ENCODE peak calls at places on chromosomes 4 and X, in seven cellular contexts. B is HFFc6; I is Peyer's patch; T is CD8-positive, alpha-beta T cell; E is dorsolateral prefrontal cortex; X is ovary; D is choroid plexus epithelial cell. Q is an unnamed sample.

GRCh38 chr4:121138014-121138413 is 26.1 kb downstream of the TNIP3 start:
- DNase-seq in T (peak), E (no peak), B (no peak), D (no peak), X (no peak), I (no peak), Q (no peak)

GRCh38 chr4:107951551-107951950 is 20.2 kb downstream of the CYP2U1 start:
- DNase-seq in T (no peak), B (peak), E (no peak), I (no peak), D (peak), X (no peak), Q (no peak)

GRCh38 chrX:40172980-40173661 is 75.4 kb upstream of the BCOR start:
- DNase-seq in T (no peak), E (no peak), B (no peak), D (no peak), X (no peak), I (no peak), Q (no peak)

GRCh38 chr4:95129708-95130343 is 372.1 kb downstream of the BMPR1B start:
- DNase-seq in D (peak), B (peak), X (peak), E (no peak), T (no peak), I (no peak), Q (peak)

GRCh38 chr4:138412847-138413246 is 170.7 kb upstream of the SLC7A11 start:
- DNase-seq in D (no peak), X (no peak), B (no peak), I (no peak), T (no peak), E (no peak), Q (no peak)

GRCh38 chr4:85496933-85497332 is 22.0 kb downstream of the ARHGAP24 start:
- DNase-seq in B (peak), I (no peak), T (no peak), E (no peak), X (no peak), D (peak), Q (peak)

GRCh38 chrX:125004799-125005198 is 314.9 kb upstream of the TEX13C start:
- DNase-seq in B (no peak), T (no peak), I (no peak), X (no peak), E (no peak), D (no peak), Q (no peak)

GRCh38 chr4:76950846-76951321 is 1.3 kb downstream of the SEPTIN11 start:
- DNase-seq in B (peak), I (peak), E (no peak), T (no peak), X (no peak), D (peak), Q (no peak)

GRCh38 chr4:144565558-144566195 is 80.3 kb upstream of the HHIP start:
- DNase-seq in E (no peak), X (no peak), I (no peak), T (no peak), D (peak), B (peak), Q (no peak)

GRCh38 chrX:23554304-23554703 is 113.0 kb upstream of the PRDX4 start:
- DNase-seq in D (peak), I (no peak), E (no peak), B (peak), X (no peak), T (no peak), Q (peak)

GRCh38 chrX:129823523-129823922 is 20.2 kb downstream of the ZDHHC9 start:
- DNase-seq in I (no peak), B (no peak), E (no peak), D (no peak), X (no peak), T (no peak), Q (no peak)

DNA sequence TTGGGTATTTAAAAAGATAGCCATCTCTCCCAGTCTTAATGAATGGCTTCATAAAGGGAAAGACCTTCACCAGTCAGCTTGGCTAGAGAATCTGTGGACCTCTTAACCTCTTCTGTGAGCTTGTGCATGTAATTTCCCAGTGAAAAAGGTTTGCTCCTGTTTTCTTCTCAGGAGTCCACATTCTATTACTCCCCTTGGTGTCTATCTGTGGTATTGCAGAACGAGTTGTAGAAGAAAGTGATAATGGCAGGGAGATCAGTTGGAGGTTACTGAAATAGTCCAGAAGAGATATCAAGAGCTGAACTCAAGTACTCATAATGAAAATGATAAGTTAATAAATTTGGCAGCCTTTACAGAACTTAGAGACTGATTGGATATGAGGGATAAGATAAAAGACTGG is 16.5 kb upstream of the VAMP7 start:
- DNase-seq in D (peak), E (no peak), B (peak), I (no peak), X (no peak), T (no peak), Q (no peak)
- TF ChIP-seq CTCF in D (peak), E (peak), B (peak), I (no peak), X (no peak), T (no peak), Q (no peak)

DNA sequence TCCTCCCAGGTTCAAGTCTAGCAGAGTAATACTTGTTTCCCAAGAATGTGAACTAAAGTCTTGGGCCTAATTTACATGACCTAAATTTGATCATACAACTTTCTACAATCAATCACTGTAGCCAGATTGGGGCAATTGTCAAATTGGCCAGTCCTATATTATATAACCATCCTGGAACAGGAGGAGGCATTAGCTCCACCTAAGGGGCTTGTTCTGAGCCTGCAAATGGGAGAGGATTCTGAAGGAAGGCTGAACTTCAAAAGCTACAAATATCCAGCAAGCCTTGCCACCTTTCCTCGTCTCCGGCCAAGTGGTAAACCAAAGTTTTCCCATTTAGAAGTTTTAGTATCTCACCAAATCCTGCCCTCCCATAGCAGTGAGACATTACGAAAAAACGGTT is 1289.6 kb upstream of the TENM3 start:
- DNase-seq in D (peak), I (no peak), X (no peak), T (no peak), E (no peak), B (no peak), Q (no peak)
- TF ChIP-seq CTCF in D (peak), I (no peak), X (no peak), T (no peak), E (no peak), B (no peak), Q (no peak)

DNA sequence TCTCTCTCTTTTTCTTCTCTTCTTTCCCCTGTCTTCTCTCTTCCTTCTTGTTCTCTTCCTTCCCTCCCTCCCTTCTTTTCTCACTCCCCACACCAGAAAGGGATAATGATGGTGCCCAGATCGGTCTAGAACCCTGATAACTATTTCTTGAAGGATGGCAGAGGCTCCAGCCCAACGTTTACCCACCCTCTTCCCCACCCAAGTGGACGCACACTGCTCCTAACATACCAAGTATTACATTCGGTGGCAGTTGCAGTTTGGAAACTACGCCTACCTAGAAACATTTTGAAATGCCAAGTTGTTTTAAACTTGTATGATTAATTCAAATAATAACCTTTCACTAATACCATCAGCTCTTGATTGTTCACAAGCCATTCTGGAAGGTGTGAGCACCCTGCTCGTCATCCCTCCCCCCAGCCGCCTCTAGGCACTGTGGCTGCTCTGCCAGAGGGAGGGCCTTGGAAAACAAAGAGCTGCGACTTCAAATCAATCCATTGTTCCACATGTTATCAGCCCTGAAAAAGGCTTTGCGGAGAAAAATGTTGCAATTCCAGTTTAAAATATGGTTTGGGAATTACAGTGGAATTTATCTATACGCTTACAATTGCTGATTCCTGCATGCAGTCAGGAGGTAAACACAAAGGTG is 1017.5 kb upstream of the TENM3 start:
- DNase-seq in X (no peak), T (no peak), B (no peak), D (no peak), E (no peak), I (no peak), Q (no peak)
- TF ChIP-seq CTCF in X (no peak), T (no peak), B (no peak), D (no peak), E (no peak), I (no peak), Q (no peak)

GRCh38 chrX:114338870-114339269 is 245.0 kb upstream of the HTR2C start:
- DNase-seq in E (no peak), I (no peak), B (no peak), X (no peak), T (no peak), D (no peak), Q (no peak)

GRCh38 chrX:114344756-114345155 is 239.1 kb upstream of the HTR2C start:
- DNase-seq in T (no peak), E (no peak), D (peak), B (peak), I (no peak), X (no peak), Q (no peak)
- TF ChIP-seq CTCF in T (no peak), E (peak), D (peak), B (peak), I (peak), X (no peak), Q (peak)

Q was measured in HFF-Myc.